ENCODE peak calls at places on chromosomes 16 and 17, in six cellular contexts. I, R, F, K, W and T are unnamed samples.
A peak's percentile ranks its signal among the peaks of the same experiment; 100 is the strongest.

GRCh38 chr16:13811834-13812233 is 108.1 kb upstream of the ERCC4 start:
- DNase-seq in I (no peak), R (no peak), F (no peak), K (no peak), W (no peak), T (no peak)

GRCh38 chr16:12891836-12892235 is 9.6 kb upstream of the SHISA9 start:
- DNase-seq in I (no peak), R (no peak), F (no peak), K (no peak), W (no peak), T (no peak)

GRCh38 chr16:88130681-88131080 is 179.4 kb downstream of the BANP start:
- DNase-seq in I (no peak), R (no peak), F (no peak), K (no peak), W (no peak), T (no peak)

GRCh38 chr17:29572691-29573557 is 4.4 kb downstream of the TP53I13 start:
- DNase-seq in I (peak; percentile 82), R (peak; percentile 78), F (peak; percentile 80), K (no peak), W (no peak), T (no peak)

GRCh38 chr17:10177921-10178788 is 20.3 kb downstream of the GAS7 start:
- DNase-seq in I (peak; percentile 33), R (no peak), F (peak; percentile 62), K (no peak), W (no peak), T (no peak)

GRCh38 chr17:38448208-38448776 is 20.0 kb downstream of the ARHGAP23 start:
- DNase-seq in I (no peak), R (no peak), F (no peak), K (no peak), W (no peak), T (no peak)

GRCh38 chr17:80817861-80818260 is 173.8 kb upstream of the CHMP6 start:
- DNase-seq in I (no peak), R (no peak), F (no peak), K (no peak), W (no peak), T (no peak)

GRCh38 chr16:72137380-72138063 is 34.4 kb downstream of the PMFBP1 start:
- DNase-seq in I (no peak), R (no peak), F (no peak), K (no peak), W (no peak), T (no peak)

GRCh38 chr16:31875112-31875803 is 1.7 kb downstream of the ZNF267 start:
- DNase-seq in I (no peak), R (no peak), F (peak; percentile 54), K (peak; percentile 71), W (no peak), T (no peak)

GRCh38 chr17:27550974-27551505 is 79.9 kb upstream of the LGALS9 start:
- DNase-seq in I (no peak), R (no peak), F (no peak), K (no peak), W (no peak), T (no peak)

GRCh38 chr17:76716146-76716833 is 5.5 kb upstream of the MXRA7 start:
- DNase-seq in I (no peak), R (no peak), F (peak; percentile 100), K (peak; percentile 85), W (peak; percentile 27), T (peak; percentile 86)

GRCh38 chr17:2266045-2266864 is 37.3 kb downstream of the SMG6 start:
- DNase-seq in I (no peak), R (no peak), F (no peak), K (peak; percentile 97), W (peak; percentile 64), T (peak; percentile 72)

GRCh38 chr16:81817789-81818304 is 38.8 kb downstream of the PLCG2 start:
- DNase-seq in I (no peak), R (no peak), F (no peak), K (no peak), W (no peak), T (no peak)

GRCh38 chr17:31147507-31148202 is 52.9 kb downstream of the NF1 start:
- DNase-seq in I (peak; percentile 32), R (no peak), F (peak; percentile 35), K (no peak), W (no peak), T (no peak)

GRCh38 chr17:50465635-50466034 is 3.0 kb downstream of the CHAD start:
- DNase-seq in I (no peak), R (no peak), F (no peak), K (no peak), W (no peak), T (no peak)

GRCh38 chr17:74430706-74431567 is 951 bp upstream of the GPRC5C start:
- DNase-seq in I (peak; percentile 75), R (peak; percentile 85), F (peak; percentile 96), K (no peak), W (no peak), T (peak; percentile 89)

GRCh38 chr17:76540381-76541300 is 797 bp downstream of the PRCD start:
- DNase-seq in I (peak; percentile 96), R (peak; percentile 90), F (peak; percentile 97), K (peak; percentile 38), W (no peak), T (peak; percentile 92)

GRCh38 chr16:27918755-27919154 is 144.8 kb downstream of the GSG1L start:
- DNase-seq in I (no peak), R (no peak), F (no peak), K (no peak), W (no peak), T (no peak)

GRCh38 chr17:17713839-17714238 is 32.6 kb downstream of the RAI1 start:
- DNase-seq in I (no peak), R (no peak), F (peak; percentile 56), K (no peak), W (no peak), T (no peak)

GRCh38 chr16:30954993-30955392 is 2.6 kb upstream of the SETD1A start:
- DNase-seq in I (no peak), R (no peak), F (no peak), K (no peak), W (no peak), T (peak; percentile 22)

GRCh38 chr16:86578499-86579267 is at the start of gene FOXL1:
- DNase-seq in I (peak; percentile 58), R (peak; percentile 69), F (peak; percentile 59), K (no peak), W (no peak), T (no peak)

GRCh38 chr17:15453246-15453645 is 14.2 kb downstream of the CDRT4 start:
- DNase-seq in I (no peak), R (no peak), F (no peak), K (no peak), W (no peak), T (no peak)

DNA sequence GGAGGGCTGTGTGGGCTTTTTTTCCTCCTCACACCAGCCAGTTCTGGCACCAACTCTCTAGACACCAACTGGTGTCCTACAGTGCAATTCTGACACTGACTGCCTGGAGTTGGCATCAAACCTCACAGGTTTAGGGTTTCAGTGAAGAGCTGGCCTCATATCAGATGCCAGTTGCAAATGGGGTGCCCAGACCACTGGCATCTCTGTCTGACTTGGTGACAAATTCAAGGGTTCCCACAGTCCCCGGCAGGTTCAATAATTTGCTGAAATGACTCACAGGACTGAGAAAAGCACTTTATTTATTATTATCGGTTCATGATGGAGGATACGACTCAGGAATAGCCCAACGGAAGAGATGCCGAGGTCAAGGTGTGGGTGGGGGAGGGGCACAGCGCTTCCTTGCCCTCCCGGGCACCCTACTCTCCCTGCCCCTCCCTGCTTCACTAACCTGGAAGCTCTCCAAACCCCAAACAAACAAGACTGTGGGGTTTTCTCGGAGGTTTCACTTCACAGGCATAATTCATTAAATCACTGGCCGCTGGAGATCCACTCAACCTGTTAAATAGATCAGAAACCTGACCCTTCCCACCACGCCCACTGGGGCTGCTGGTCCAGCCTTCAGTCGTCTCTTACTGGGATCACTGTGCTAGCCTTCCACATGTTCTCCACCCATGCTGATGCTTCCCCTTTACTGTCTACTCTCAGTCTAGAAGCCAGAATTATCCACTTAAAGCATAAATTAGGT is 1.7 kb upstream of the NLRP1 start:
- DNase-seq in I (no peak), R (no peak), F (peak; percentile 9), K (no peak), W (no peak), T (no peak)
- H3K27ac ChIP-seq in I (no peak overlapping the region), R (peak overlapping the region; percentile 96), F (no peak overlapping the region), K (peak overlapping the region; percentile 88), W (peak overlapping the region; percentile 86), T (peak overlapping the region; percentile 19)

GRCh38 chr17:81961087-81961514 is at the start of gene NOTUM:
- DNase-seq in I (peak; percentile 88), R (no peak), F (peak; percentile 63), K (peak; percentile 39), W (no peak), T (no peak)
- H3K4me3 ChIP-seq in I (peak within 1 kb of the TSS; percentile 39), R (peak within 1 kb of the TSS; percentile 25), F (peak within 1 kb of the TSS; percentile 30), K (peak within 1 kb of the TSS; percentile 37), W (no peak within 1 kb of the TSS), T (peak within 1 kb of the TSS; percentile 43)

GRCh38 chr16:64392456-64392855 is 729.4 kb downstream of the CDH11 start:
- DNase-seq in I (no peak), R (no peak), F (peak; percentile 28), K (no peak), W (no peak), T (no peak)

GRCh38 chr16:64394061-64394460 is 727.8 kb downstream of the CDH11 start:
- DNase-seq in I (no peak), R (no peak), F (no peak), K (no peak), W (no peak), T (no peak)

GRCh38 chr16:64391009-64391663 is 730.7 kb downstream of the CDH11 start:
- DNase-seq in I (no peak), R (no peak), F (peak; percentile 17), K (no peak), W (no peak), T (no peak)

GRCh38 chr16:64390102-64390501 is 731.8 kb downstream of the CDH11 start:
- DNase-seq in I (no peak), R (no peak), F (no peak), K (no peak), W (no peak), T (no peak)
- H3K9me3 ChIP-seq in I (no peaks in the 10 kb centered on the region), R (no peaks in the 10 kb centered on the region), F (no peaks in the 10 kb centered on the region), K (no peaks in the 10 kb centered on the region), W (no peaks in the 10 kb centered on the region), T (no peaks in the 10 kb centered on the region)

GRCh38 chr16:67659675-67660563 is at the start of gene ACD:
- DNase-seq in I (peak; percentile 95), R (peak; percentile 92), F (peak; percentile 91), K (peak; percentile 90), W (peak; percentile 89), T (peak; percentile 93)

GRCh38 chr16:67657751-67658518 is 2.1 kb downstream of the ACD start:
- DNase-seq in I (no peak), R (no peak), F (no peak), K (no peak), W (no peak), T (no peak)

GRCh38 chr16:67657017-67657608 is 2.9 kb downstream of the ACD start:
- DNase-seq in I (no peak), R (no peak), F (no peak), K (no peak), W (no peak), T (no peak)

GRCh38 chr16:67660564-67661028 is at the start of gene PARD6A:
- DNase-seq in I (peak; percentile 100), R (peak; percentile 95), F (peak; percentile 98), K (peak; percentile 96), W (peak; percentile 95), T (peak; percentile 95)

GRCh38 chr16:67658849-67659674 is 998 bp downstream of the ACD start:
- DNase-seq in I (no peak), R (no peak), F (no peak), K (peak; percentile 45), W (no peak), T (no peak)
- H3K27ac ChIP-seq in I (no peak overlapping the region), R (peak overlapping the region; percentile 77), F (no peak overlapping the region), K (peak overlapping the region; percentile 98), W (peak overlapping the region; percentile 98), T (no peak overlapping the region)